ENCODE peak calls at places on chromosome 5, in six cellular contexts. P is GM12865; M is lung; B is activated CD4-positive, alpha-beta T cell treated with anti-CD3 and anti-CD28 coated beads, Interleukin-2, amount 50 U/mL, for 48 hours; W is A549; G is KBM-7. U is an unnamed sample.
A peak's percentile ranks its signal among the peaks of the same experiment; 100 is the strongest.

GRCh38 chr5:174448041-174448440 is 276.3 kb upstream of the MSX2 start:
- DNase-seq in M (no peak), W (no peak), G (no peak), P (no peak), B (no peak), U (no peak)

GRCh38 chr5:164627051-164627450 is 1121.6 kb downstream of the MAT2B start:
- DNase-seq in B (no peak), M (no peak), G (no peak), P (no peak), W (no peak), U (no peak)

GRCh38 chr5:125518169-125518568 is 771.7 kb upstream of the ZNF608 start:
- DNase-seq in P (no peak), G (no peak), W (no peak), B (no peak), M (no peak), U (no peak)

GRCh38 chr5:40480392-40480791 is 199.3 kb upstream of the PTGER4 start:
- DNase-seq in W (no peak), M (no peak), G (no peak), P (peak; percentile 25), B (peak; percentile 66), U (no peak)

GRCh38 chr5:132259061-132259851 is 1.8 kb downstream of the PDLIM4 start:
- DNase-seq in M (no peak), P (no peak), B (no peak), W (no peak), G (no peak), U (no peak)

GRCh38 chr5:16578474-16578883 is 38.3 kb downstream of the RETREG1 start:
- DNase-seq in W (no peak), M (no peak), P (no peak), B (no peak), G (no peak), U (peak; percentile 73)

GRCh38 chr5:96259211-96259772 is 173.8 kb downstream of the PCSK1 start:
- DNase-seq in B (no peak), G (peak; percentile 18), W (peak; percentile 35), M (no peak), P (peak; percentile 8), U (no peak)

GRCh38 chr5:10826971-10827370 is 65.9 kb upstream of the DAP start:
- DNase-seq in B (no peak), G (no peak), P (no peak), M (no peak), W (no peak), U (no peak)

GRCh38 chr5:96065577-96066385 is 104.1 kb upstream of the ELL2 start:
- DNase-seq in M (no peak), P (no peak), G (no peak), W (no peak), B (no peak), U (no peak)

GRCh38 chr5:54404568-54404967 is 50.9 kb upstream of the HSPB3 start:
- DNase-seq in B (no peak), W (no peak), G (peak; percentile 91), P (no peak), M (no peak), U (no peak)

GRCh38 chr5:56190500-56190899 is 42.6 kb downstream of the ANKRD55 start:
- DNase-seq in W (no peak), B (peak; percentile 14), M (peak; percentile 42), G (peak; percentile 32), P (no peak), U (no peak)

GRCh38 chr5:74625742-74626241 is 14.7 kb downstream of the ENC1 start:
- DNase-seq in W (no peak), G (no peak), M (no peak), B (no peak), P (no peak), U (no peak)

GRCh38 chr5:132951858-132952257 is 11.6 kb downstream of the AFF4 start:
- DNase-seq in G (no peak), B (no peak), W (no peak), M (no peak), P (no peak), U (no peak)

GRCh38 chr5:54524704-54525103 is 7.1 kb downstream of the SNX18 start:
- DNase-seq in M (no peak), B (no peak), W (no peak), G (no peak), P (no peak), U (no peak)

GRCh38 chr5:143194206-143194605 is 209.3 kb downstream of the NR3C1 start:
- DNase-seq in G (no peak), P (no peak), W (no peak), M (no peak), B (no peak), U (no peak)

GRCh38 chr5:173490681-173491080 is 125.8 kb downstream of the BOD1 start:
- DNase-seq in W (no peak), P (no peak), M (no peak), G (no peak), B (no peak), U (no peak)

GRCh38 chr5:138743506-138743905 is 9.7 kb upstream of the CTNNA1 start:
- DNase-seq in P (no peak), M (no peak), G (no peak), B (no peak), W (no peak), U (no peak)

GRCh38 chr5:145856285-145856818 is 16.5 kb downstream of the GRXCR2 start:
- DNase-seq in P (no peak), W (no peak), B (peak; percentile 20), M (no peak), G (peak; percentile 89), U (no peak)

GRCh38 chr5:151651997-151652645 is 34.6 kb downstream of the SPARC start:
- DNase-seq in B (peak; percentile 82), W (peak; percentile 94), M (peak; percentile 77), G (peak; percentile 74), P (peak; percentile 85), U (peak; percentile 5)